ENCODE peak calls at places on chromosomes 7 and 10, in eight cellular contexts. One of them, this sample, is unnamed. For H3K9me3, the result is how much of the 10 kb centered on the place peaks cover.

GRCh38 chr7:29915481-29916215 is 74.0 kb downstream of the SCRN1 start:
- DNase-seq in left lung: no peak
- DNase-seq in cardiac muscle cell: peak
- DNase-seq in ovary: no peak
- DNase-seq in left ventricle myocardium inferior: no peak
- DNase-seq in lower lobe of right lung: no peak
- DNase-seq in CD4-positive, alpha-beta memory T cell: no peak
- DNase-seq in Caco-2: no peak
- DNase-seq in this sample: no peak

GRCh38 chr10:77157248-77158019 is 480.2 kb downstream of the KCNMA1 start:
- DNase-seq in left ventricle myocardium inferior: no peak
- DNase-seq in lower lobe of right lung: no peak
- DNase-seq in left lung: no peak
- DNase-seq in ovary: no peak
- DNase-seq in cardiac muscle cell: no peak
- DNase-seq in Caco-2: no peak
- DNase-seq in CD4-positive, alpha-beta memory T cell: no peak
- DNase-seq in this sample: no peak

GRCh38 chr10:43390791-43391190 is 18.2 kb downstream of the HNRNPF start:
- DNase-seq in CD4-positive, alpha-beta memory T cell: peak
- DNase-seq in Caco-2: peak
- DNase-seq in lower lobe of right lung: no peak
- DNase-seq in cardiac muscle cell: peak
- DNase-seq in ovary: peak
- DNase-seq in left ventricle myocardium inferior: no peak
- DNase-seq in left lung: no peak
- DNase-seq in this sample: no peak

GRCh38 chr7:55538538-55538937 is 33.8 kb downstream of the VOPP1 start:
- DNase-seq in lower lobe of right lung: no peak
- DNase-seq in left ventricle myocardium inferior: no peak
- DNase-seq in CD4-positive, alpha-beta memory T cell: no peak
- DNase-seq in cardiac muscle cell: no peak
- DNase-seq in left lung: no peak
- DNase-seq in Caco-2: no peak
- DNase-seq in ovary: no peak
- DNase-seq in this sample: no peak

GRCh38 chr7:47253650-47254080 is 328.2 kb downstream of the TNS3 start:
- DNase-seq in lower lobe of right lung: no peak
- DNase-seq in CD4-positive, alpha-beta memory T cell: no peak
- DNase-seq in left ventricle myocardium inferior: peak
- DNase-seq in cardiac muscle cell: peak
- DNase-seq in left lung: no peak
- DNase-seq in Caco-2: no peak
- DNase-seq in ovary: peak
- DNase-seq in this sample: no peak

GRCh38 chr7:1639578-1640175 is 30.4 kb upstream of the ELFN1 start:
- DNase-seq in ovary: no peak
- DNase-seq in left lung: no peak
- DNase-seq in left ventricle myocardium inferior: peak
- DNase-seq in CD4-positive, alpha-beta memory T cell: no peak
- DNase-seq in Caco-2: no peak
- DNase-seq in cardiac muscle cell: no peak
- DNase-seq in lower lobe of right lung: peak
- DNase-seq in this sample: no peak

GRCh38 chr10:72348282-72348681 is 6.4 kb downstream of the DNAJB12 start:
- DNase-seq in ovary: no peak
- DNase-seq in lower lobe of right lung: no peak
- DNase-seq in cardiac muscle cell: no peak
- DNase-seq in Caco-2: no peak
- DNase-seq in left ventricle myocardium inferior: no peak
- DNase-seq in CD4-positive, alpha-beta memory T cell: no peak
- DNase-seq in left lung: no peak
- DNase-seq in this sample: no peak

GRCh38 chr7:66626236-66626957 is 2.3 kb upstream of the KCTD7 start:
- DNase-seq in lower lobe of right lung: no peak
- DNase-seq in ovary: no peak
- DNase-seq in Caco-2: peak
- DNase-seq in cardiac muscle cell: no peak
- DNase-seq in left ventricle myocardium inferior: no peak
- DNase-seq in left lung: no peak
- DNase-seq in CD4-positive, alpha-beta memory T cell: no peak
- DNase-seq in this sample: no peak

GRCh38 chr10:14389981-14390590 is 59.4 kb upstream of the FRMD4A start:
- DNase-seq in CD4-positive, alpha-beta memory T cell: peak
- DNase-seq in cardiac muscle cell: no peak
- DNase-seq in left ventricle myocardium inferior: no peak
- DNase-seq in lower lobe of right lung: no peak
- DNase-seq in ovary: no peak
- DNase-seq in left lung: no peak
- DNase-seq in Caco-2: no peak
- DNase-seq in this sample: no peak

GRCh38 chr10:73368238-73368637 is 9.6 kb upstream of the CFAP70 start:
- DNase-seq in Caco-2: no peak
- DNase-seq in cardiac muscle cell: no peak
- DNase-seq in CD4-positive, alpha-beta memory T cell: no peak
- DNase-seq in left ventricle myocardium inferior: no peak
- DNase-seq in left lung: no peak
- DNase-seq in ovary: no peak
- DNase-seq in lower lobe of right lung: no peak
- DNase-seq in this sample: no peak

GRCh38 chr10:126243976-126244375 is 144.3 kb downstream of the ADAM12 start:
- DNase-seq in left ventricle myocardium inferior: no peak
- DNase-seq in cardiac muscle cell: no peak
- DNase-seq in CD4-positive, alpha-beta memory T cell: no peak
- DNase-seq in ovary: no peak
- DNase-seq in lower lobe of right lung: no peak
- DNase-seq in left lung: no peak
- DNase-seq in Caco-2: no peak
- DNase-seq in this sample: no peak

GRCh38 chr10:16612148-16612742 is 90.6 kb upstream of the C1QL3 start:
- DNase-seq in ovary: no peak
- DNase-seq in cardiac muscle cell: peak
- DNase-seq in left ventricle myocardium inferior: no peak
- DNase-seq in left lung: no peak
- DNase-seq in lower lobe of right lung: no peak
- DNase-seq in CD4-positive, alpha-beta memory T cell: no peak
- DNase-seq in Caco-2: peak
- DNase-seq in this sample: no peak

GRCh38 chr7:22318376-22318775 is 38.6 kb downstream of the RAPGEF5 start:
- DNase-seq in Caco-2: no peak
- DNase-seq in CD4-positive, alpha-beta memory T cell: no peak
- DNase-seq in left ventricle myocardium inferior: no peak
- DNase-seq in lower lobe of right lung: no peak
- DNase-seq in cardiac muscle cell: no peak
- DNase-seq in ovary: no peak
- DNase-seq in left lung: no peak
- DNase-seq in this sample: no peak

GRCh38 chr7:106329971-106330733 is 45.4 kb upstream of the NAMPT start:
- DNase-seq in left lung: no peak
- DNase-seq in cardiac muscle cell: no peak
- DNase-seq in lower lobe of right lung: no peak
- DNase-seq in Caco-2: no peak
- DNase-seq in left ventricle myocardium inferior: no peak
- DNase-seq in CD4-positive, alpha-beta memory T cell: no peak
- DNase-seq in ovary: no peak
- DNase-seq in this sample: no peak

GRCh38 chr10:123241391-123242141 is 87.4 kb downstream of the BUB3 start:
- DNase-seq in left lung: no peak
- DNase-seq in lower lobe of right lung: no peak
- DNase-seq in left ventricle myocardium inferior: no peak
- DNase-seq in cardiac muscle cell: no peak
- DNase-seq in CD4-positive, alpha-beta memory T cell: peak
- DNase-seq in ovary: no peak
- DNase-seq in Caco-2: no peak
- DNase-seq in this sample: peak

GRCh38 chr10:1400129-1400865 is 337.0 kb downstream of the ADARB2 start:
- DNase-seq in Caco-2: peak
- DNase-seq in left lung: no peak
- DNase-seq in cardiac muscle cell: no peak
- DNase-seq in lower lobe of right lung: no peak
- DNase-seq in left ventricle myocardium inferior: no peak
- DNase-seq in CD4-positive, alpha-beta memory T cell: no peak
- DNase-seq in ovary: no peak
- DNase-seq in this sample: no peak

GRCh38 chr10:1402821-1403507 is 334.4 kb downstream of the ADARB2 start:
- DNase-seq in cardiac muscle cell: no peak
- DNase-seq in CD4-positive, alpha-beta memory T cell: no peak
- DNase-seq in lower lobe of right lung: no peak
- DNase-seq in ovary: no peak
- DNase-seq in left ventricle myocardium inferior: no peak
- DNase-seq in Caco-2: no peak
- DNase-seq in left lung: no peak
- DNase-seq in this sample: no peak

GRCh38 chr10:1402016-1402820 is 335.1 kb downstream of the ADARB2 start:
- DNase-seq in ovary: no peak
- DNase-seq in lower lobe of right lung: no peak
- DNase-seq in left ventricle myocardium inferior: no peak
- DNase-seq in Caco-2: no peak
- DNase-seq in cardiac muscle cell: peak
- DNase-seq in CD4-positive, alpha-beta memory T cell: no peak
- DNase-seq in left lung: no peak
- DNase-seq in this sample: peak

GRCh38 chr10:1399431-1400120 is 337.7 kb downstream of the ADARB2 start:
- DNase-seq in Caco-2: no peak
- DNase-seq in cardiac muscle cell: no peak
- DNase-seq in left lung: no peak
- DNase-seq in ovary: no peak
- DNase-seq in CD4-positive, alpha-beta memory T cell: no peak
- DNase-seq in lower lobe of right lung: no peak
- DNase-seq in left ventricle myocardium inferior: no peak
- DNase-seq in this sample: no peak

GRCh38 chr10:1401056-1401965 is 336.0 kb downstream of the ADARB2 start:
- DNase-seq in Caco-2: no peak
- DNase-seq in left lung: no peak
- DNase-seq in CD4-positive, alpha-beta memory T cell: no peak
- DNase-seq in ovary: no peak
- DNase-seq in lower lobe of right lung: no peak
- DNase-seq in left ventricle myocardium inferior: no peak
- DNase-seq in cardiac muscle cell: no peak
- DNase-seq in this sample: no peak
- H3K9me3 ChIP-seq in Caco-2: under half
- H3K9me3 ChIP-seq in left lung: under half
- H3K9me3 ChIP-seq in CD4-positive, alpha-beta memory T cell: under half
- H3K9me3 ChIP-seq in ovary: under half
- H3K9me3 ChIP-seq in lower lobe of right lung: under half
- H3K9me3 ChIP-seq in left ventricle myocardium inferior: under half
- H3K9me3 ChIP-seq in cardiac muscle cell: under half
- H3K9me3 ChIP-seq in this sample: under half

GRCh38 chr10:91096263-91096662 is 124.2 kb upstream of the PCGF5 start:
- DNase-seq in ovary: no peak
- DNase-seq in left lung: no peak
- DNase-seq in left ventricle myocardium inferior: no peak
- DNase-seq in cardiac muscle cell: no peak
- DNase-seq in lower lobe of right lung: no peak
- DNase-seq in CD4-positive, alpha-beta memory T cell: no peak
- DNase-seq in Caco-2: no peak
- DNase-seq in this sample: no peak

GRCh38 chr10:91091780-91092179 is 128.7 kb upstream of the PCGF5 start:
- DNase-seq in lower lobe of right lung: no peak
- DNase-seq in Caco-2: no peak
- DNase-seq in CD4-positive, alpha-beta memory T cell: no peak
- DNase-seq in cardiac muscle cell: no peak
- DNase-seq in ovary: no peak
- DNase-seq in left ventricle myocardium inferior: no peak
- DNase-seq in left lung: no peak
- DNase-seq in this sample: no peak

GRCh38 chr10:91097313-91097712 is 123.2 kb upstream of the PCGF5 start:
- DNase-seq in cardiac muscle cell: no peak
- DNase-seq in ovary: no peak
- DNase-seq in left lung: no peak
- DNase-seq in CD4-positive, alpha-beta memory T cell: no peak
- DNase-seq in Caco-2: no peak
- DNase-seq in lower lobe of right lung: no peak
- DNase-seq in left ventricle myocardium inferior: no peak
- DNase-seq in this sample: no peak
- H3K9me3 ChIP-seq in cardiac muscle cell: under half
- H3K9me3 ChIP-seq in ovary: under half
- H3K9me3 ChIP-seq in left lung: under half
- H3K9me3 ChIP-seq in CD4-positive, alpha-beta memory T cell: under half
- H3K9me3 ChIP-seq in Caco-2: under half
- H3K9me3 ChIP-seq in lower lobe of right lung: under half
- H3K9me3 ChIP-seq in left ventricle myocardium inferior: under half
- H3K9me3 ChIP-seq in this sample: under half

DNA sequence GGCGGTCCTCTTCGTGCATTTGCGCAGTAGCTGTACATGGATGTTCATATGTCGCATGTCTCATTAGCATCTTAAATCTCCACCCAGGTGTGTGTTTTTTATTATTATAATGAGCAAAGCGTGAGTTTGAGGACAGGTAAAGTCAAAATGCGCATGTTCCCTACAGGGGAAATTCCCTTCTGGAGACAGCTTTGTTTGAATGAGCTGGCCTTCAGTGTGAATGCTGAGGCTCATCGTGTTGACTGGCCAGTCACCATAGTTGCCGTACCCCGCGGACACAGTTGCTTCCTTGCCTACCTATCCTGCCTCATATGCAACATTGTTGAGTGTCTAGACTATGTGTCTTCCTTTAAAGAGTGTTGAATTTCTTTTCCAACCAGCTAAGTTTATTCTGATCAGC is 13.6 kb downstream of the LYZL1 start:
- DNase-seq in left ventricle myocardium inferior: no peak
- DNase-seq in left lung: no peak
- DNase-seq in cardiac muscle cell: no peak
- DNase-seq in CD4-positive, alpha-beta memory T cell: no peak
- DNase-seq in lower lobe of right lung: no peak
- DNase-seq in ovary: no peak
- DNase-seq in Caco-2: no peak
- DNase-seq in this sample: no peak
- H3K9me3 ChIP-seq in left ventricle myocardium inferior: under half
- H3K9me3 ChIP-seq in left lung: under half
- H3K9me3 ChIP-seq in cardiac muscle cell: under half
- H3K9me3 ChIP-seq in CD4-positive, alpha-beta memory T cell: under half
- H3K9me3 ChIP-seq in lower lobe of right lung: under half
- H3K9me3 ChIP-seq in ovary: under half
- H3K9me3 ChIP-seq in Caco-2: under half
- H3K9me3 ChIP-seq in this sample: under half

DNA sequence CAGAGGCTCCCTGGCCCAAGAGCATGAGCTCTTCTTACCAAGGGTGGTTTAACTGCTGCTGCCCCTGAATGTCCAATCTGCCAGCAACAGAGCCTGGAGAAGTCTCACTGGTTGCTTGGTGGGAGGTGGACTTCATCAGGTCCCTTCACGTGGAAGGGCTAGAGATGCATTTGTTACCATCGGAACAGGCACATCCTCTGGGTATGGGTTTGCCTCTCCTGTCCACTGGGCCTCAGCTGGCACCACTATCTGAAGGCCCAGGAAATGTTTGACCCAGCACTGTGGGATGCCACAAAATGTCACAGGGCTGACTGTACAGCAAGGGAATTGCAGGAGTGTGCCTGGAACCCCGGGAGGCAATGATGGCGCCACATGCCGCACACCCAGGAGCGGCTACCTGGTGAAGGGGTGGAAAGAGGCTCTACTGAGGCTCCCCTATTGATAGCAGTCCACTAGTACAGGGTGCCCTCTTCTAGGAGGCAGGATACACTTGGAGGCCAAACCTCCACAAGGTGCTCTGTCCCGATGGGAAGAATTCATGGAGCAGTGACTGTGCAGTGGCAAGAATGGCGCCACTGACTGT is 603.1 kb upstream of the MGMT start:
- DNase-seq in left ventricle myocardium inferior: no peak
- DNase-seq in ovary: no peak
- DNase-seq in lower lobe of right lung: no peak
- DNase-seq in cardiac muscle cell: no peak
- DNase-seq in CD4-positive, alpha-beta memory T cell: no peak
- DNase-seq in left lung: no peak
- DNase-seq in Caco-2: no peak
- DNase-seq in this sample: no peak
- H3K9me3 ChIP-seq in left ventricle myocardium inferior: under half
- H3K9me3 ChIP-seq in ovary: under half
- H3K9me3 ChIP-seq in lower lobe of right lung: under half
- H3K9me3 ChIP-seq in cardiac muscle cell: under half
- H3K9me3 ChIP-seq in CD4-positive, alpha-beta memory T cell: under half
- H3K9me3 ChIP-seq in left lung: under half
- H3K9me3 ChIP-seq in Caco-2: under half
- H3K9me3 ChIP-seq in this sample: under half